ENCODE peak calls at places on chromosome 18, in four cellular contexts. Y is left ventricle myocardium inferior, U is tibial artery, N is gastrocnemius medialis. A is an unnamed sample.

GRCh38 chr18:32730620-32731021 is 42.2 kb downstream of the KLHL14 start:
- DNase-seq in U (no peak), Y (no peak), N (no peak), A (peak; percentile 32)

GRCh38 chr18:60895181-60895580 is 438.0 kb upstream of the CDH20 start:
- DNase-seq in U (no peak), Y (no peak), N (no peak), A (peak; percentile 53)

GRCh38 chr18:5238371-5238758 is 41.3 kb upstream of the AKAIN1 start:
- DNase-seq in U (no peak), N (peak; percentile 36), Y (peak; percentile 25), A (peak; percentile 41)

GRCh38 chr18:55340998-55341397 is 247.0 kb downstream of the TCF4 start:
- DNase-seq in N (no peak), Y (no peak), U (no peak), A (no peak)

GRCh38 chr18:79394438-79395307 is 1.1 kb upstream of the NFATC1 start:
- DNase-seq in U (peak; percentile 60), Y (no peak), N (no peak), A (no peak)

GRCh38 chr18:58216071-58216471 is 172.0 kb downstream of the NEDD4L start:
- DNase-seq in U (no peak), N (no peak), Y (no peak), A (no peak)

GRCh38 chr18:47263828-47264314 is 12.4 kb upstream of the SKOR2 start:
- DNase-seq in U (no peak), Y (no peak), N (no peak), A (no peak)

GRCh38 chr18:13500891-13501887 is 225.2 kb downstream of the FAM210A start:
- DNase-seq in Y (peak; percentile 49), N (peak; percentile 77), U (peak; percentile 57), A (peak; percentile 62)

GRCh38 chr18:78771496-78772368 is 207.9 kb upstream of the SALL3 start:
- DNase-seq in U (no peak), N (no peak), Y (no peak), A (no peak)

GRCh38 chr18:29512203-29512602 is 1335.3 kb upstream of the CDH2 start:
- DNase-seq in U (no peak), Y (no peak), N (no peak), A (no peak)

GRCh38 chr18:55064760-55065159 is 105.5 kb upstream of the CCDC68 start:
- DNase-seq in Y (no peak), N (no peak), U (no peak), A (no peak)

GRCh38 chr18:36688020-36688965 is 140.5 kb downstream of the TPGS2 start:
- DNase-seq in U (peak; percentile 79), Y (no peak), N (peak; percentile 52), A (peak; percentile 85)

GRCh38 chr18:28176933-28177827 is at the start of gene CDH2:
- DNase-seq in Y (peak; percentile 70), U (no peak), N (no peak), A (peak; percentile 84)

GRCh38 chr18:68275616-68276015 is 439.3 kb downstream of the TMX3 start:
- DNase-seq in N (no peak), Y (no peak), U (no peak), A (peak; percentile 89)

GRCh38 chr18:50188652-50189051 is 6.3 kb downstream of the MYO5B start:
- DNase-seq in U (no peak), N (no peak), Y (no peak), A (no peak)

GRCh38 chr18:47265197-47265596 is 13.7 kb upstream of the SKOR2 start:
- DNase-seq in Y (no peak), N (no peak), U (no peak), A (peak; percentile 2)

GRCh38 chr18:68638613-68639012 is 76.3 kb downstream of the TMX3 start:
- DNase-seq in Y (no peak), N (no peak), U (no peak), A (no peak)

GRCh38 chr18:76264851-76265250 is 230.2 kb downstream of the ZNF516 start:
- DNase-seq in U (no peak), Y (no peak), N (no peak), A (no peak)

GRCh38 chr18:64966667-64967066 is 784.1 kb upstream of the CDH7 start:
- DNase-seq in Y (peak; percentile 23), U (no peak), N (no peak), A (no peak)
- TF ChIP-seq CTCF in Y (no peak), U (no peak), N (no peak), A (no peak)

GRCh38 chr18:23207191-23207955 is 72.1 kb downstream of the CABLES1 start:
- DNase-seq in Y (no peak), N (no peak), U (no peak), A (peak; percentile 23)
- TF ChIP-seq CTCF in Y (no peak), N (no peak), U (no peak), A (peak; percentile 51)

GRCh38 chr18:26157326-26157725 is 23.7 kb downstream of the PSMA8 start:
- DNase-seq in N (no peak), Y (no peak), U (no peak), A (no peak)

GRCh38 chr18:26164571-26164970 is 30.9 kb downstream of the PSMA8 start:
- DNase-seq in U (no peak), N (no peak), Y (no peak), A (no peak)

GRCh38 chr18:26159353-26159752 is 25.7 kb downstream of the PSMA8 start:
- DNase-seq in Y (no peak), U (no peak), N (no peak), A (peak; percentile 26)
- TF ChIP-seq CTCF in Y (peak; percentile 34), U (no peak), N (no peak), A (no peak)

GRCh38 chr18:10006261-10006903 is 92.6 kb downstream of the VAPA start:
- DNase-seq in N (no peak), U (no peak), Y (no peak), A (peak; percentile 50)
- TF ChIP-seq CTCF in N (no peak), U (peak; percentile 38), Y (peak; percentile 43), A (peak; percentile 48)

GRCh38 chr18:48529796-48530195 is 9.0 kb upstream of the CTIF start:
- DNase-seq in U (no peak), Y (no peak), N (no peak), A (peak; percentile 83)
- TF ChIP-seq CTCF in U (no peak), Y (no peak), N (no peak), A (no peak)

GRCh38 chr18:52995875-52996274 is 655.9 kb downstream of the DCC start:
- DNase-seq in U (no peak), N (no peak), Y (no peak), A (no peak)

GRCh38 chr18:52991246-52991645 is 651.2 kb downstream of the DCC start:
- DNase-seq in Y (no peak), N (no peak), U (no peak), A (no peak)

DNA sequence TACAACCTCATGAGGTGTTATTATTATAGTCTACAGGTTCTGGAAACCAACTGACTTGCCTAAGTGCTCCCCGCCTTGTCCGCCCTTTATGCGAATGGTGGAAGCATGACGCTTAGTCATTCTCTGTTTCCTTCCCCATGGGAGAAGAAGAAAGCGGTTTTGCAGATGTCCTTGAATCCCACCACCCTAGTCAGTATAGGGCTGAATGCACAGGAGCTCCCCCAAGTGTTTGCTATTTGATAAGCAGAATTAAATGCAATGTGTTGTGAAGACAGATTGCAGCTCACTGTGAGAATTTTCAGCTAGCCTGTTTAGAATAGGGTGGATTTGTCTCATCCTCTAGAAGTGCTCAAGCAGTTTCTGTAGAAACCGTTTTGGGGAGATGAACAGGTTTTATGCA is 652.0 kb downstream of the DCC start:
- DNase-seq in N (no peak), U (no peak), Y (no peak), A (peak; percentile 0)
- TF ChIP-seq CTCF in N (no peak), U (no peak), Y (peak; percentile 35), A (peak; percentile 3)

GRCh38 chr18:59358611-59359575 is at the start of gene LMAN1:
- DNase-seq in U (peak; percentile 92), N (peak; percentile 93), Y (peak; percentile 97), A (peak; percentile 97)

GRCh38 chr18:59354731-59355130 is 4.3 kb downstream of the LMAN1 start:
- DNase-seq in U (no peak), N (no peak), Y (no peak), A (no peak)

GRCh38 chr18:59357928-59358327 is 1.1 kb downstream of the LMAN1 start:
- DNase-seq in N (no peak), U (no peak), Y (no peak), A (peak; percentile 62)

GRCh38 chr18:59359576-59359952 is 499 bp upstream of the LMAN1 start:
- DNase-seq in N (no peak), Y (no peak), U (no peak), A (no peak)
- TF ChIP-seq CTCF in N (no peak), Y (no peak), U (no peak), A (no peak)

A was measured in choroid plexus epithelial cell.